ENCODE peak calls at places on chromosomes 6 and 20, in eight cellular contexts. Y is GM12891, P is mammary epithelial cell, D is GM04504, O is frontal cortex, M is NCI-H748 treated with DMSO at 0.1 percent for 48 hours, X is SK-MEL-5, N is HS-5. B is an unnamed sample.

GRCh38 chr6:169666441-169666840 is 35.4 kb downstream of the WDR27 start:
- DNase-seq in M (no peak), D (no peak), X (no peak), O (no peak), P (no peak), N (no peak), Y (no peak), B (no peak)

GRCh38 chr20:31551581-31552081 is 37.4 kb downstream of the HM13 start:
- DNase-seq in O (no peak), X (no peak), D (no peak), Y (no peak), N (no peak), M (no peak), P (no peak), B (peak)

GRCh38 chr6:43171284-43172126 is 436 bp downstream of the SRF start:
- DNase-seq in O (no peak), M (no peak), P (no peak), N (no peak), D (no peak), X (no peak), Y (no peak), B (no peak)

GRCh38 chr20:61353261-61353995 is 101.4 kb downstream of the CDH4 start:
- DNase-seq in M (no peak), D (no peak), X (no peak), N (peak), O (no peak), P (peak), Y (no peak), B (no peak)

GRCh38 chr6:19713984-19714383 is 123.2 kb upstream of the ID4 start:
- DNase-seq in X (no peak), D (no peak), O (no peak), N (no peak), Y (no peak), P (no peak), M (no peak), B (no peak)

GRCh38 chr20:47054506-47054905 is 159.9 kb downstream of the EYA2 start:
- DNase-seq in O (no peak), M (no peak), Y (no peak), X (no peak), D (no peak), N (no peak), P (no peak), B (no peak)

GRCh38 chr20:58852559-58853271 is at the start of gene GNAS:
- DNase-seq in M (no peak), P (peak), O (peak), X (peak), N (no peak), Y (no peak), D (no peak), B (no peak)

GRCh38 chr6:138814179-138814834 is 18.4 kb downstream of the ECT2L start:
- DNase-seq in D (no peak), N (no peak), O (no peak), M (peak), P (peak), X (no peak), Y (no peak), B (no peak)

GRCh38 chr20:14721926-14722325 is 384.5 kb upstream of the FLRT3 start:
- DNase-seq in P (peak), O (no peak), Y (no peak), N (no peak), D (no peak), M (no peak), X (no peak), B (no peak)

GRCh38 chr6:44309092-44309491 is 4.1 kb downstream of the AARS2 start:
- DNase-seq in X (no peak), M (no peak), O (no peak), Y (no peak), D (peak), P (peak), N (peak), B (peak)

GRCh38 chr20:31833931-31834521 is 11.4 kb downstream of the FOXS1 start:
- DNase-seq in Y (no peak), X (no peak), P (no peak), D (no peak), N (no peak), M (no peak), O (no peak), B (no peak)

GRCh38 chr6:33344771-33345697 is 27.5 kb upstream of the ZBTB22 start:
- DNase-seq in X (peak), P (peak), M (peak), Y (peak), N (no peak), D (peak), O (no peak), B (peak)

GRCh38 chr20:38109025-38109541 is 56.0 kb downstream of the TGM2 start:
- DNase-seq in O (no peak), D (peak), X (no peak), M (no peak), Y (no peak), N (no peak), P (no peak), B (no peak)

GRCh38 chr20:54468082-54468481 is 7.3 kb upstream of the DOK5 start:
- DNase-seq in X (no peak), M (no peak), P (no peak), Y (no peak), N (no peak), D (no peak), O (no peak), B (no peak)

GRCh38 chr6:161242779-161243693 is 30.8 kb downstream of the AGPAT4 start:
- DNase-seq in X (peak), M (no peak), O (no peak), P (no peak), D (peak), N (no peak), Y (no peak), B (no peak)

GRCh38 chr6:2467929-2468600 is 222.7 kb upstream of the GMDS start:
- DNase-seq in X (no peak), D (no peak), N (no peak), O (no peak), M (no peak), P (no peak), Y (no peak), B (no peak)

GRCh38 chr6:89694428-89694827 is 55.9 kb upstream of the LYRM2 start:
- DNase-seq in Y (no peak), D (no peak), P (no peak), X (no peak), N (no peak), M (no peak), O (no peak), B (no peak)

GRCh38 chr6:141105481-141105880 is 1027.2 kb upstream of the GJE1 start:
- DNase-seq in D (no peak), X (peak), O (no peak), P (no peak), N (no peak), Y (no peak), M (peak), B (peak)

GRCh38 chr6:37283786-37284185 is 25.8 kb upstream of the TMEM217 start:
- DNase-seq in O (no peak), M (no peak), Y (no peak), N (no peak), D (no peak), X (no peak), P (no peak), B (no peak)

GRCh38 chr6:116764961-116765841 is at the start of gene FAM162B:
- DNase-seq in Y (no peak), N (no peak), X (no peak), P (peak), M (no peak), D (no peak), O (peak), B (no peak)

GRCh38 chr6:52641826-52642225 is 29.1 kb upstream of the TMEM14A start:
- DNase-seq in O (no peak), D (no peak), X (no peak), P (no peak), M (peak), N (no peak), Y (no peak), B (no peak)

GRCh38 chr20:58557713-58558335 is 42.6 kb upstream of the APCDD1L start:
- DNase-seq in D (peak), P (no peak), N (peak), O (no peak), X (no peak), Y (no peak), M (no peak), B (no peak)

GRCh38 chr6:69936674-69937363 is 70.5 kb downstream of the COL19A1 start:
- DNase-seq in O (no peak), P (no peak), Y (no peak), N (peak), M (no peak), D (no peak), X (peak), B (no peak)

GRCh38 chr6:1024587-1024986 is 287.3 kb upstream of the FOXQ1 start:
- DNase-seq in Y (no peak), O (no peak), N (peak), P (peak), D (peak), M (no peak), X (no peak), B (peak)

GRCh38 chr6:30613251-30614043 is 3.6 kb downstream of the PPP1R10 start:
- DNase-seq in M (no peak), X (no peak), P (no peak), N (no peak), D (no peak), O (no peak), Y (no peak), B (no peak)

GRCh38 chr6:166691199-166691598 is 64.1 kb upstream of the RPS6KA2 start:
- DNase-seq in M (no peak), P (peak), X (no peak), N (no peak), O (no peak), Y (no peak), D (no peak), B (no peak)

GRCh38 chr6:10276106-10276505 is 138.8 kb downstream of the TFAP2A start:
- DNase-seq in P (peak), M (no peak), X (no peak), N (peak), Y (no peak), D (no peak), O (no peak), B (peak)

GRCh38 chr6:170279977-170280688 is 10.7 kb downstream of the DLL1 start:
- DNase-seq in Y (no peak), X (no peak), P (no peak), O (no peak), D (no peak), M (peak), N (no peak), B (no peak)

GRCh38 chr20:15593061-15593460 is 980.2 kb downstream of the KIF16B start:
- DNase-seq in P (no peak), Y (no peak), D (no peak), O (no peak), M (no peak), N (no peak), X (no peak), B (no peak)

GRCh38 chr6:116016846-116017545 is 43.7 kb downstream of the FRK start:
- DNase-seq in Y (no peak), X (no peak), P (no peak), O (no peak), D (no peak), M (peak), N (no peak), B (no peak)

GRCh38 chr20:20461526-20461925 is 93.6 kb downstream of the INSM1 start:
- DNase-seq in Y (no peak), X (no peak), P (no peak), D (no peak), M (no peak), O (no peak), N (no peak), B (no peak)

GRCh38 chr6:153129873-153130514 is 1.1 kb downstream of the RGS17 start:
- DNase-seq in N (no peak), O (peak), X (no peak), Y (no peak), M (no peak), P (peak), D (no peak), B (no peak)

GRCh38 chr6:157047328-157047727 is 270.1 kb downstream of the ARID1B start:
- DNase-seq in M (no peak), D (no peak), O (no peak), N (no peak), P (no peak), Y (no peak), X (no peak), B (no peak)

B was measured in non-pigmented ciliary epithelial cell.